ENCODE peak calls at places on chromosomes 16 and 17, in eight cellular contexts. R is activated naive CD4-positive, alpha-beta T cell treated with Interleukin-2 at 50 U/mL for 16 hours; Q is anterior cingulate cortex; O is kidney tubule cell; S is AG08396; I is AG08395; A is right atrium auricular region; G is right lobe of liver. W is an unnamed sample.

GRCh38 chr17:78779848-78780247 is 2.2 kb downstream of the CYTH1 start:
- DNase-seq in R (peak), O (peak), A (no peak), G (no peak), S (no peak), Q (no peak), I (no peak), W (peak)

GRCh38 chr16:67801889-67802288 is 4.5 kb downstream of the RANBP10 start:
- DNase-seq in S (no peak), R (peak), O (no peak), A (no peak), I (no peak), Q (no peak), G (no peak), W (no peak)

GRCh38 chr17:57109393-57110151 is 24.5 kb downstream of the AKAP1 start:
- DNase-seq in I (no peak), A (no peak), Q (no peak), S (no peak), G (peak), O (no peak), R (no peak), W (peak)

GRCh38 chr17:64938925-64939474 is 19.7 kb upstream of the LRRC37A3 start:
- DNase-seq in A (no peak), Q (no peak), S (peak), R (peak), O (peak), G (peak), I (peak), W (no peak)

GRCh38 chr17:67359960-67360817 is 6.2 kb downstream of the PSMD12 start:
- DNase-seq in G (no peak), I (peak), O (peak), R (peak), S (no peak), A (no peak), Q (no peak), W (no peak)

GRCh38 chr16:57510016-57510871 is 24.0 kb upstream of the DOK4 start:
- DNase-seq in A (no peak), R (no peak), O (no peak), Q (no peak), I (no peak), S (no peak), G (no peak), W (peak)

GRCh38 chr17:70123193-70123592 is 46.1 kb upstream of the KCNJ2 start:
- DNase-seq in A (no peak), Q (no peak), I (no peak), S (no peak), G (no peak), R (no peak), O (no peak), W (no peak)

GRCh38 chr16:68732741-68733399 is 4.2 kb upstream of the CDH1 start:
- DNase-seq in I (no peak), A (no peak), G (no peak), Q (no peak), S (no peak), R (no peak), O (no peak), W (no peak)

GRCh38 chr16:4042581-4042980 is 73.7 kb downstream of the ADCY9 start:
- DNase-seq in R (no peak), I (no peak), G (no peak), S (no peak), O (no peak), A (no peak), Q (no peak), W (peak)

GRCh38 chr17:42407289-42407836 is 15.7 kb downstream of the CAVIN1 start:
- DNase-seq in A (peak), S (no peak), O (peak), R (peak), I (peak), G (peak), Q (peak), W (peak)